ENCODE peak calls at places on chromosomes 3 and 15, in four cellular contexts. D, F, Y and V are unnamed samples.

GRCh38 chr3:180223268-180223667 is 186.5 kb upstream of the PEX5L start:
- DNase-seq in F (no peak), D (no peak), Y (no peak), V (no peak)

GRCh38 chr15:71291723-71292122 is 176.5 kb downstream of the THSD4 start:
- DNase-seq in F (no peak), Y (no peak), D (no peak), V (no peak)

GRCh38 chr3:44117736-44118135 is 124.0 kb upstream of the TOPAZ1 start:
- DNase-seq in Y (no peak), D (no peak), F (no peak), V (no peak)

GRCh38 chr15:101684877-101685276 is 32.7 kb upstream of the TM2D3 start:
- DNase-seq in F (no peak), Y (no peak), D (no peak), V (no peak)

GRCh38 chr3:101573449-101574387 is at the start of gene PCNP:
- DNase-seq in F (peak), Y (peak), D (peak), V (peak)

GRCh38 chr3:50655009-50655830 is 19.5 kb upstream of the DOCK3 start:
- DNase-seq in F (no peak), D (no peak), Y (no peak), V (no peak)

GRCh38 chr3:144265527-144266100 is 294.0 kb downstream of the DIPK2A start:
- DNase-seq in D (no peak), Y (no peak), F (no peak), V (no peak)

GRCh38 chr15:93088200-93088980 is 621 bp downstream of the RGMA start:
- DNase-seq in F (no peak), D (no peak), Y (peak), V (no peak)

GRCh38 chr15:77503764-77504163 is 83.1 kb downstream of the HMG20A start:
- DNase-seq in D (no peak), Y (no peak), F (no peak), V (no peak)

GRCh38 chr3:97827741-97828471 is 6.1 kb downstream of the CRYBG3 start:
- DNase-seq in D (no peak), Y (peak), F (no peak), V (no peak)

GRCh38 chr3:46976326-46977190 is at the start of gene CCDC12:
- DNase-seq in D (peak), Y (peak), F (peak), V (peak)

GRCh38 chr3:124510290-124510689 is 220.0 kb upstream of the UMPS start:
- DNase-seq in F (no peak), Y (peak), D (no peak), V (no peak)

GRCh38 chr3:39148116-39149058 is 5.0 kb downstream of the CSRNP1 start:
- DNase-seq in F (no peak), Y (no peak), D (no peak), V (no peak)

GRCh38 chr3:56858331-56858730 is 56.6 kb upstream of the ARHGEF3 start:
- DNase-seq in D (no peak), Y (no peak), F (no peak), V (no peak)

GRCh38 chr15:65423977-65424679 is 1.4 kb upstream of the IGDCC4 start:
- DNase-seq in Y (peak), D (no peak), F (no peak), V (no peak)

GRCh38 chr3:169668081-169668956 is 4.8 kb upstream of the MECOM start:
- DNase-seq in F (no peak), D (no peak), Y (no peak), V (no peak)

GRCh38 chr3:119240101-119240581 is 537 bp downstream of the B4GALT4 start:
- DNase-seq in D (no peak), F (no peak), Y (no peak), V (peak)

GRCh38 chr3:129343643-129344360 is 65.1 kb downstream of the HMCES start:
- DNase-seq in F (no peak), Y (peak), D (peak), V (peak)

GRCh38 chr3:43001094-43001553 is 22.0 kb downstream of the GASK1A start:
- DNase-seq in F (no peak), Y (peak), D (no peak), V (no peak)

GRCh38 chr3:113743006-113743639 is 2.9 kb downstream of the NAA50 start:
- DNase-seq in D (no peak), F (no peak), Y (no peak), V (no peak)

GRCh38 chr3:5023777-5024346 is 44.6 kb downstream of the BHLHE40 start:
- DNase-seq in Y (no peak), F (no peak), D (no peak), V (no peak)

GRCh38 chr15:50260969-50261496 is 4.5 kb downstream of the HDC start:
- DNase-seq in D (no peak), Y (no peak), F (no peak), V (no peak)

GRCh38 chr3:46970391-46971091 is 6.0 kb downstream of the CCDC12 start:
- DNase-seq in D (no peak), F (no peak), Y (no peak), V (no peak)

GRCh38 chr15:68370768-68371151 is 61.2 kb downstream of the ITGA11 start:
- DNase-seq in D (no peak), F (no peak), Y (no peak), V (no peak)

GRCh38 chr3:104951426-104951825 is 415.3 kb upstream of the ALCAM start:
- DNase-seq in F (no peak), D (no peak), Y (no peak), V (no peak)

GRCh38 chr3:188900421-188900941 is 271.3 kb upstream of the TPRG1 start:
- DNase-seq in D (no peak), F (no peak), Y (peak), V (no peak)